ENCODE peak calls at places on chromosomes 5 and 9, in nine cellular contexts. N is glutamatergic neuron; Z is NCI-H1092; F is activated CD4-positive, alpha-beta memory T cell treated with anti-CD3 and anti-CD28 coated beads, Interleukin-2, amount 10 ng/mL, durations not matched to agents 7 days and 5 days; D is spleen; M is foreskin melanocyte; L is bronchial epithelial cell; T is stimulated activated CD4-positive, alpha-beta T cell treated with anti-CD3 and anti-CD28 coated beads, Interleukin-4, amount 100 ng/mL, for 1 hour; Y is mesenteric fat pad. E is an unnamed sample.

GRCh38 chr9:131788851-131789250 is 49.0 kb upstream of the RAPGEF1 start:
- DNase-seq in F (no peak), L (no peak), T (no peak), N (no peak), M (no peak), D (no peak), Z (no peak), Y (no peak), E (no peak)

GRCh38 chr5:54895816-54896341 is 89.5 kb downstream of the ESM1 start:
- DNase-seq in M (no peak), F (no peak), Z (peak), Y (no peak), T (no peak), L (peak), D (no peak), N (peak), E (peak)

GRCh38 chr9:28051559-28051958 is 478.3 kb upstream of the C9orf72 start:
- DNase-seq in Z (no peak), N (no peak), D (no peak), Y (no peak), L (no peak), F (no peak), M (no peak), T (no peak), E (peak)

GRCh38 chr5:96871022-96871388 is 5.3 kb upstream of the ERAP2 start:
- DNase-seq in Z (no peak), M (no peak), L (no peak), D (no peak), F (no peak), N (no peak), Y (no peak), T (no peak), E (no peak)

GRCh38 chr5:163248333-163248732 is 189.1 kb upstream of the CCNG1 start:
- DNase-seq in F (no peak), L (no peak), N (no peak), M (no peak), Y (no peak), T (no peak), Z (no peak), D (no peak), E (no peak)

GRCh38 chr9:36772449-36773370 is 200.0 kb downstream of the MELK start:
- DNase-seq in N (no peak), M (no peak), T (no peak), D (no peak), Y (no peak), F (no peak), L (peak), Z (no peak), E (no peak)

GRCh38 chr9:89621031-89621430 is 16.2 kb downstream of the GADD45G start:
- DNase-seq in M (no peak), F (no peak), Z (no peak), D (no peak), L (no peak), N (peak), Y (no peak), T (no peak), E (no peak)

GRCh38 chr5:76785493-76785892 is 33.3 kb upstream of the F2RL1 start:
- DNase-seq in N (no peak), T (no peak), D (no peak), F (no peak), Y (no peak), M (no peak), L (peak), Z (no peak), E (no peak)

GRCh38 chr5:134005415-134006118 is 792 bp upstream of the VDAC1 start:
- DNase-seq in N (peak), T (peak), L (no peak), Y (no peak), M (no peak), Z (no peak), D (peak), F (no peak), E (no peak)

GRCh38 chr5:6765612-6766525 is 52.6 kb downstream of the TENT4A start:
- DNase-seq in M (peak), Z (peak), N (peak), T (peak), Y (peak), F (peak), D (peak), L (peak), E (no peak)

GRCh38 chr5:158967566-158967965 is 132.2 kb downstream of the EBF1 start:
- DNase-seq in Z (no peak), D (no peak), M (peak), F (no peak), Y (no peak), L (peak), N (no peak), T (no peak), E (no peak)

GRCh38 chr9:14482856-14483255 is 168.9 kb upstream of the NFIB start:
- DNase-seq in Y (no peak), L (no peak), T (no peak), N (no peak), M (peak), Z (no peak), D (no peak), F (no peak), E (no peak)

GRCh38 chr9:115999498-115999897 is 154.1 kb upstream of the PAPPA start:
- DNase-seq in F (no peak), Y (no peak), Z (no peak), D (no peak), N (no peak), T (no peak), M (no peak), L (peak), E (no peak)

GRCh38 chr5:126778675-126779403 is 1.9 kb downstream of the LMNB1 start:
- DNase-seq in Z (no peak), Y (no peak), F (no peak), T (no peak), L (no peak), D (no peak), M (no peak), N (no peak), E (no peak)

GRCh38 chr9:134992755-134993124 is 75.0 kb upstream of the FCN1 start:
- DNase-seq in D (peak), L (no peak), Y (peak), T (no peak), M (no peak), F (no peak), Z (no peak), N (no peak), E (no peak)

GRCh38 chr9:3508531-3509374 is 17.0 kb downstream of the RFX3 start:
- DNase-seq in T (no peak), F (no peak), Z (no peak), N (no peak), M (no peak), Y (no peak), L (peak), D (no peak), E (no peak)

E was measured in AG09309.